ENCODE peak calls at places on chromosomes 3 and 15, in six cellular contexts. Z, K, N, E, B and G are unnamed samples.

GRCh38 chr3:169846458-169847193 is 23.1 kb downstream of the LRRC31 start:
- DNase-seq in Z (no peak), K (no peak), N (peak; percentile 30), E (peak; percentile 68), B (peak; percentile 48), G (peak; percentile 87)

GRCh38 chr15:50298340-50298739 is 32.8 kb upstream of the HDC start:
- DNase-seq in Z (no peak), K (no peak), N (no peak), E (no peak), B (no peak), G (no peak)

GRCh38 chr3:111690242-111690641 is 95.1 kb upstream of the ZBED2 start:
- DNase-seq in Z (no peak), K (no peak), N (no peak), E (peak; percentile 78), B (no peak), G (peak; percentile 60)

GRCh38 chr3:184481924-184482671 is 79.5 kb upstream of the EPHB3 start:
- DNase-seq in Z (no peak), K (no peak), N (no peak), E (no peak), B (no peak), G (no peak)

GRCh38 chr3:150106752-150107428 is 136.2 kb upstream of the PFN2 start:
- DNase-seq in Z (no peak), K (no peak), N (peak; percentile 84), E (peak; percentile 92), B (peak; percentile 85), G (peak; percentile 95)

GRCh38 chr3:187950671-187951070 is 203.3 kb upstream of the LPP start:
- DNase-seq in Z (no peak), K (no peak), N (no peak), E (no peak), B (no peak), G (no peak)

GRCh38 chr15:29944925-29945324 is 122.7 kb upstream of the TJP1 start:
- DNase-seq in Z (no peak), K (no peak), N (no peak), E (no peak), B (no peak), G (no peak)

GRCh38 chr3:127743676-127744075 is 70.9 kb downstream of the ABTB1 start:
- DNase-seq in Z (no peak), K (no peak), N (no peak), E (no peak), B (no peak), G (no peak)

GRCh38 chr3:182331356-182331755 is 461.9 kb upstream of the ATP11B start:
- DNase-seq in Z (no peak), K (no peak), N (no peak), E (no peak), B (no peak), G (no peak)

GRCh38 chr3:88985491-88985890 is 121.9 kb upstream of the EPHA3 start:
- DNase-seq in Z (no peak), K (no peak), N (peak; percentile 11), E (peak; percentile 75), B (no peak), G (no peak)

GRCh38 chr3:155323063-155323666 is 29.7 kb upstream of the STRIT1 start:
- DNase-seq in Z (no peak), K (peak; percentile 89), N (peak; percentile 93), E (peak; percentile 85), B (peak; percentile 93), G (peak; percentile 91)

GRCh38 chr3:62935793-62936192 is 60.6 kb upstream of the CADPS start:
- DNase-seq in Z (no peak), K (no peak), N (no peak), E (no peak), B (no peak), G (no peak)

GRCh38 chr15:91184441-91184840 is 84.4 kb downstream of the SV2B start:
- DNase-seq in Z (no peak), K (no peak), N (no peak), E (no peak), B (no peak), G (no peak)

GRCh38 chr3:132432639-132433038 is 15.3 kb downstream of the DNAJC13 start:
- DNase-seq in Z (no peak), K (peak; percentile 35), N (peak; percentile 89), E (peak; percentile 78), B (peak; percentile 77), G (peak; percentile 85)

GRCh38 chr3:110314512-110315114 is 757.0 kb upstream of the NECTIN3 start:
- DNase-seq in Z (no peak), K (peak; percentile 56), N (peak; percentile 60), E (peak; percentile 65), B (peak; percentile 71), G (peak; percentile 67)

DNA sequence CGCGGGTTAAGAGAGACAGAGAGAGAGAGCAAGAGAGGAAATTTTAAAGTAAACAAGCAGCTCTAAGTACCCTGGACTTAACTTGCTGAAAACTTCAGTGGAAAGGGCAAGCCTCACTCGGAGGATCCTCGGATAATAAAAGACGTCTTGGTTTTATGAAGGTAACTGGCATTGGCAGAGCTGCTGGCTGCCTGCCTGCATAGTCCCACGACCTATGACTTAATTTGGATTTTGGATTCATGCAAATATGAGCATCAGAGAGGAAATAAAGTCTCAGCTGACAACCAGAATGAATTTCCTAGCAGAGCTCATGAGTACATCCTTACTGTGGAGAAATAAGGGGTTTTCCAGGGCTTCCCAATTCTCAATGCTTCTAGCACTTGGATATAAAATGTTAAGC is 95.1 kb upstream of the PDZRN3 start:
- DNase-seq in Z (peak; percentile 18), K (no peak), N (peak; percentile 58), E (peak; percentile 30), B (peak; percentile 75), G (peak; percentile 76)
- H3K4me3 ChIP-seq in Z (no peak overlapping the region), K (no peak overlapping the region), N (peak overlapping the region; percentile 39), E (no peak overlapping the region), B (no peak overlapping the region), G (no peak overlapping the region)

GRCh38 chr15:88609344-88609743 is 11.8 kb upstream of the AEN start:
- DNase-seq in Z (no peak), K (no peak), N (no peak), E (no peak), B (no peak), G (no peak)

GRCh38 chr15:88613074-88613944 is 7.8 kb upstream of the AEN start:
- DNase-seq in Z (no peak), K (no peak), N (no peak), E (no peak), B (no peak), G (peak; percentile 39)

GRCh38 chr15:88608607-88609181 is 12.4 kb upstream of the AEN start:
- DNase-seq in Z (no peak), K (no peak), N (no peak), E (no peak), B (no peak), G (no peak)

GRCh38 chr15:88612186-88612796 is 8.8 kb upstream of the AEN start:
- DNase-seq in Z (no peak), K (no peak), N (no peak), E (no peak), B (no peak), G (no peak)

GRCh38 chr15:88610756-88611231 is 10.3 kb upstream of the AEN start:
- DNase-seq in Z (no peak), K (no peak), N (no peak), E (no peak), B (no peak), G (no peak)
- TF ChIP-seq CTCF in Z (no peak), K (no peak), N (no peak), E (peak; percentile 16), B (peak; percentile 5), G (no peak)

GRCh38 chr15:40352221-40352901 is 1.5 kb downstream of the PHGR1 start:
- DNase-seq in Z (no peak), K (no peak), N (no peak), E (no peak), B (no peak), G (no peak)

GRCh38 chr15:40357246-40357645 is 773 bp upstream of the DISP2 start:
- DNase-seq in Z (no peak), K (no peak), N (no peak), E (no peak), B (no peak), G (no peak)

GRCh38 chr15:40355976-40356585 is 1.9 kb upstream of the DISP2 start:
- DNase-seq in Z (no peak), K (no peak), N (no peak), E (no peak), B (no peak), G (peak; percentile 35)

GRCh38 chr15:40353697-40354096 is 2.9 kb downstream of the PHGR1 start:
- DNase-seq in Z (no peak), K (no peak), N (no peak), E (no peak), B (no peak), G (no peak)

DNA sequence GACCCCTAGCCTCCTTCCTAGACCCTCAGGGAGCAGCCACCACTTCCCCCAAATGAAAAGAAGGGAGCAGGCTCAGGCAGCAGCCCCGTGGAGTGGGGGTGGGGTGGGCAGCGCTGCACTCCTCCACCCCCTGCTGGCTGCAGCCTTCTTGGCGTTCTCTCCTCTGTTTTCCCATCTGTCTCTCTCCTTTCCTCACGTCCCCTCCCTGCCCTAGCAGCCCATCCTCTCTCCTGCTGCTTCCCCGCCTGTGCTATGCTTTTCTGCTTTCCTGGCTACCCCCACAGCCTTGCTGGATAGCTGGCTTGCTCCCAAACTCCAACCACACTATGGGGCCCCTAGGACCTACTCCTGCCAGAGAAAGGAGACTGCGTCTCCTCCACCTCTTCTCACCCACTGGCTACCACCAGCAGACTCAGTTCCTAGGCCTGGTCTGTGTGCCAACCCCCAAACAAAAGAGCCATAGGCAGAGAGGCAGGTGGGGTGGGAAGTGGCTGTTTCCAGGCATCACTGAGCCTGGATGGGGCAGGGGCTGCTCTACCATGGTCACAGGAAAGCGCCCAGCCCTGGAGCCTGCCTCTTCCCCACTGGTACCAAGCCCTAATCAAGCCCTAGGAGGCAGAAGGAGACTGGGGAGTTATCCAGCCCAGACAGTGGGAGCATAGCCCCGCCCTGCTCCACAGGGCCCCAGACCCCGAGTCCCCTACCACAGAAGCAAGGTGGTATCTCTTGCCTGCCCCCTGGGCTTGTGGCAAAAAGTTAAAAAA is 3.4 kb upstream of the DISP2 start:
- DNase-seq in Z (no peak), K (peak; percentile 61), N (peak; percentile 43), E (peak; percentile 76), B (peak; percentile 66), G (peak; percentile 85)
- H3K4me3 ChIP-seq in Z (no peak overlapping the region), K (no peak overlapping the region), N (no peak overlapping the region), E (no peak overlapping the region), B (no peak overlapping the region), G (no peak overlapping the region)

GRCh38 chr3:138303474-138303873 is 26.2 kb downstream of the NME9 start:
- DNase-seq in Z (no peak), K (no peak), N (no peak), E (no peak), B (no peak), G (no peak)

GRCh38 chr3:138314751-138315150 is 14.9 kb downstream of the NME9 start:
- DNase-seq in Z (no peak), K (no peak), N (no peak), E (peak; percentile 18), B (peak; percentile 78), G (peak; percentile 77)

GRCh38 chr3:138310494-138310893 is 19.2 kb downstream of the NME9 start:
- DNase-seq in Z (no peak), K (no peak), N (no peak), E (no peak), B (no peak), G (no peak)

GRCh38 chr3:138307896-138308295 is 21.8 kb downstream of the NME9 start:
- DNase-seq in Z (no peak), K (no peak), N (no peak), E (no peak), B (no peak), G (no peak)

DNA sequence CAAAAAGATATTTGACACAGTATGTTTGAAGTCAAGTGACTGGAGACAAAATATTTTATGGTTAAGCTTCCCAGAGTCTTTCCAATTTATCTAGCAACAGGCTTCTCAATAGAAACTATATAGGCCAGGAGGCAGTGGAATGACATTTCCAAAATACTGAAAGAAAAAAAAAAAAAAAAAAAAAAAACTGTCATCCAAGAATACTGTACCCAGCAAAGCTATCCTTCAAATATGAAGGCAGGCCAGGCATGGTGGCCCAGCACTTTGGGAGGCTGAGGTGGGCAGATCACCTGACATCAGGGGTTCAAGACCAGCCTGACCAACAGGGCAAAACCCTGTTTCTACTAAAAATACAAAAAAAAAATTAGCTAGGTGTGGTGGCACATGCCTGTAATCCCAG is 20.9 kb downstream of the NME9 start:
- DNase-seq in Z (no peak), K (no peak), N (no peak), E (no peak), B (no peak), G (no peak)
- TF ChIP-seq CTCF in Z (no peak), K (no peak), N (no peak), E (no peak), B (no peak), G (no peak)